ENCODE peak calls at places on chromosomes 5 and 9, in six cellular contexts. One of them, this sample, is unnamed.
A peak's percentile ranks its signal among the peaks of the same experiment; 100 is the strongest.

GRCh38 chr5:82622205-82622604 is 344.1 kb upstream of the RPS23 start:
- DNase-seq in T-helper 1 cell: no peak
- DNase-seq in NCI-H1092 treated with DMSO at 0.1 percent for 48 hours: no peak
- DNase-seq in neural crest cell: no peak
- DNase-seq in SW480: no peak
- DNase-seq in ACHN: no peak
- DNase-seq in this sample: peak; percentile 33

GRCh38 chr9:7273575-7273974 is 515.8 kb downstream of the KDM4C start:
- DNase-seq in T-helper 1 cell: no peak
- DNase-seq in NCI-H1092 treated with DMSO at 0.1 percent for 48 hours: peak; percentile 37
- DNase-seq in neural crest cell: no peak
- DNase-seq in SW480: peak; percentile 7
- DNase-seq in ACHN: no peak
- DNase-seq in this sample: peak; percentile 24

GRCh38 chr5:98470747-98471146 is 302.7 kb upstream of the RGMB start:
- DNase-seq in T-helper 1 cell: no peak
- DNase-seq in NCI-H1092 treated with DMSO at 0.1 percent for 48 hours: no peak
- DNase-seq in neural crest cell: no peak
- DNase-seq in SW480: no peak
- DNase-seq in ACHN: no peak
- DNase-seq in this sample: no peak

GRCh38 chr9:21560281-21560745 is 78.2 kb upstream of the IFNE start:
- DNase-seq in T-helper 1 cell: no peak
- DNase-seq in NCI-H1092 treated with DMSO at 0.1 percent for 48 hours: no peak
- DNase-seq in neural crest cell: no peak
- DNase-seq in SW480: peak; percentile 4
- DNase-seq in ACHN: no peak
- DNase-seq in this sample: no peak

GRCh38 chr5:94545870-94546625 is 72.4 kb downstream of the KIAA0825 start:
- DNase-seq in T-helper 1 cell: no peak
- DNase-seq in NCI-H1092 treated with DMSO at 0.1 percent for 48 hours: no peak
- DNase-seq in neural crest cell: no peak
- DNase-seq in SW480: no peak
- DNase-seq in ACHN: no peak
- DNase-seq in this sample: no peak

GRCh38 chr9:14051459-14051858 is 262.5 kb downstream of the NFIB start:
- DNase-seq in T-helper 1 cell: no peak
- DNase-seq in NCI-H1092 treated with DMSO at 0.1 percent for 48 hours: no peak
- DNase-seq in neural crest cell: no peak
- DNase-seq in SW480: no peak
- DNase-seq in ACHN: no peak
- DNase-seq in this sample: no peak

GRCh38 chr9:135308809-135309762 is 170.5 kb upstream of the PPP1R26 start:
- DNase-seq in T-helper 1 cell: no peak
- DNase-seq in NCI-H1092 treated with DMSO at 0.1 percent for 48 hours: no peak
- DNase-seq in neural crest cell: no peak
- DNase-seq in SW480: no peak
- DNase-seq in ACHN: no peak
- DNase-seq in this sample: no peak

GRCh38 chr9:130981761-130982147 is 27.2 kb upstream of the LAMC3 start:
- DNase-seq in T-helper 1 cell: no peak
- DNase-seq in NCI-H1092 treated with DMSO at 0.1 percent for 48 hours: no peak
- DNase-seq in neural crest cell: no peak
- DNase-seq in SW480: no peak
- DNase-seq in ACHN: no peak
- DNase-seq in this sample: no peak

GRCh38 chr9:33923998-33924701 is 107.2 kb downstream of the UBE2R2 start:
- DNase-seq in T-helper 1 cell: no peak
- DNase-seq in NCI-H1092 treated with DMSO at 0.1 percent for 48 hours: no peak
- DNase-seq in neural crest cell: no peak
- DNase-seq in SW480: no peak
- DNase-seq in ACHN: no peak
- DNase-seq in this sample: no peak

GRCh38 chr9:94160594-94161501 is 76.6 kb downstream of the PTPDC1 start:
- DNase-seq in T-helper 1 cell: no peak
- DNase-seq in NCI-H1092 treated with DMSO at 0.1 percent for 48 hours: no peak
- DNase-seq in neural crest cell: no peak
- DNase-seq in SW480: no peak
- DNase-seq in ACHN: no peak
- DNase-seq in this sample: no peak

GRCh38 chr9:113973963-113974413 is 97.9 kb downstream of the ZNF618 start:
- DNase-seq in T-helper 1 cell: no peak
- DNase-seq in NCI-H1092 treated with DMSO at 0.1 percent for 48 hours: no peak
- DNase-seq in neural crest cell: no peak
- DNase-seq in SW480: no peak
- DNase-seq in ACHN: peak; percentile 22
- DNase-seq in this sample: no peak

GRCh38 chr9:116647515-116647809 is 39.6 kb upstream of the TRIM32 start:
- DNase-seq in T-helper 1 cell: no peak
- DNase-seq in NCI-H1092 treated with DMSO at 0.1 percent for 48 hours: no peak
- DNase-seq in neural crest cell: no peak
- DNase-seq in SW480: no peak
- DNase-seq in ACHN: no peak
- DNase-seq in this sample: no peak

This sample was measured in RPMI7951.